ENCODE peak calls at places on chromosomes 12 and 14, in four cellular contexts. C, G, Y and S are unnamed samples.

GRCh38 chr12:91529829-91530228 is 347.2 kb upstream of the DCN start:
- DNase-seq in G (no peak), C (peak; percentile 2), Y (no peak), S (no peak)

GRCh38 chr14:69010632-69011031 is 31.5 kb upstream of the ACTN1 start:
- DNase-seq in Y (no peak), C (no peak), G (no peak), S (no peak)

GRCh38 chr14:29637406-29637805 is 290.2 kb downstream of the PRKD1 start:
- DNase-seq in C (peak; percentile 90), G (no peak), Y (peak; percentile 82), S (no peak)

GRCh38 chr12:107619831-107620230 is 65.8 kb upstream of the PWP1 start:
- DNase-seq in C (no peak), G (no peak), Y (no peak), S (no peak)

GRCh38 chr14:89657014-89657413 is 240.0 kb upstream of the FOXN3 start:
- DNase-seq in C (no peak), Y (no peak), G (no peak), S (no peak)

GRCh38 chr14:68506645-68507405 is 286.0 kb downstream of the ZFP36L1 start:
- DNase-seq in G (no peak), Y (no peak), C (no peak), S (peak; percentile 89)

GRCh38 chr12:1197264-1198018 is 206.4 kb downstream of the ERC1 start:
- DNase-seq in C (no peak), G (no peak), Y (no peak), S (no peak)

GRCh38 chr12:128445728-128446127 is 178.8 kb downstream of the TMEM132C start:
- DNase-seq in G (no peak), Y (no peak), C (no peak), S (no peak)

GRCh38 chr12:3061129-3061857 is 15.9 kb upstream of the TSPAN9 start:
- DNase-seq in C (no peak), G (peak; percentile 37), Y (no peak), S (no peak)

GRCh38 chr12:132475304-132476037 is 14.5 kb upstream of the FBRSL1 start:
- DNase-seq in G (no peak), C (no peak), Y (no peak), S (peak; percentile 63)

GRCh38 chr14:104992501-104992900 is 6.9 kb downstream of the CLBA1 start:
- DNase-seq in G (no peak), C (no peak), Y (no peak), S (no peak)

GRCh38 chr12:47346251-47347019 is 266.7 kb upstream of the AMIGO2 start:
- DNase-seq in Y (no peak), G (no peak), C (no peak), S (no peak)

GRCh38 chr12:89960011-89960507 is 251.4 kb upstream of the ATP2B1 start:
- DNase-seq in C (no peak), G (no peak), Y (no peak), S (peak; percentile 86)

GRCh38 chr12:64673490-64674169 is 63.3 kb downstream of the RASSF3 start:
- DNase-seq in C (peak; percentile 48), Y (no peak), G (no peak), S (no peak)

GRCh38 chr14:76267322-76268012 is 108.5 kb upstream of the ESRRB start:
- DNase-seq in Y (peak; percentile 55), G (no peak), C (peak; percentile 78), S (no peak)

GRCh38 chr14:91873476-91874265 is 6.3 kb upstream of the TC2N start:
- DNase-seq in Y (no peak), G (no peak), C (peak; percentile 45), S (peak; percentile 87)

GRCh38 chr12:53268637-53269562 is 801 bp downstream of the ESPL1 start:
- DNase-seq in G (no peak), Y (no peak), C (no peak), S (no peak)

GRCh38 chr14:33343016-33343415 is 404.3 kb downstream of the NPAS3 start:
- DNase-seq in C (peak; percentile 22), G (no peak), Y (no peak), S (no peak)

GRCh38 chr14:100296106-100296651 is 10.1 kb downstream of the SLC25A29 start:
- DNase-seq in C (no peak), G (no peak), Y (no peak), S (no peak)

GRCh38 chr12:100173111-100173510 is 27.5 kb upstream of the ACTR6 start:
- DNase-seq in G (no peak), Y (no peak), C (no peak), S (no peak)

GRCh38 chr14:73254247-73255004 is 17.1 kb downstream of the PAPLN start:
- DNase-seq in C (no peak), Y (no peak), G (no peak), S (no peak)

GRCh38 chr12:77855548-77855947 is 24.9 kb downstream of the NAV3 start:
- DNase-seq in G (no peak), C (no peak), Y (peak; percentile 43), S (no peak)

GRCh38 chr12:34345801-34346200 is 323.5 kb downstream of the ALG10 start:
- DNase-seq in Y (no peak), G (no peak), C (no peak), S (no peak)

GRCh38 chr12:25552681-25553080 is 402 bp downstream of the LMNTD1 start:
- DNase-seq in C (no peak), G (peak; percentile 79), Y (no peak), S (no peak)

GRCh38 chr12:132390287-132391076 is 61.1 kb upstream of the GALNT9 start:
- DNase-seq in G (no peak), C (no peak), Y (no peak), S (no peak)

DNA sequence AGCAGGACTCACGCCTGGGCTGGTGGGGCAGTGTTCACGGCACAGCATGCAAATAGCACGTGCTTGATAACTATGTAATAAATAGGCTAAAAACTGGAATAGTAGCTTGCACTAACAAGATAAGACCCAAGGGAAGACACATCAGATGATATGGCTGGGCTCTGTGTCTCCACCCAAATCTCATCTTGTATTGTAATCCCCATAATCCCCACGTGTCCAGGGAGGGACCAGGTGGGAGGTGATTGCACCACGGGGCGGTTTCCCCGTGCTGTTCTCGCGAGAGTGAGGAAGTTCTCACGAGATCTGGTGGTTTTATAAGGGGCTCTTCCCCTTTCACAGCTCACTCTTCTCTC is 46.9 kb downstream of the RIMBP2 start:
- DNase-seq in G (no peak), Y (no peak), C (no peak), S (no peak)
- H3K4me3 ChIP-seq in G (no peak overlapping the region), Y (no peak overlapping the region), C (no peak overlapping the region), S (no peak overlapping the region)

GRCh38 chr14:25406818-25407217 is 356.9 kb upstream of the STXBP6 start:
- DNase-seq in G (no peak), Y (no peak), C (peak; percentile 28), S (peak; percentile 11)
- TF ChIP-seq CTCF in G (no peak), Y (peak; percentile 34), C (peak; percentile 33), S (peak; percentile 12)

GRCh38 chr12:121791671-121792496 is 1.6 kb downstream of the RHOF start:
- DNase-seq in G (no peak), Y (no peak), C (no peak), S (peak; percentile 65)
- H3K4me3 ChIP-seq in G (no peak overlapping the region), Y (no peak overlapping the region), C (no peak overlapping the region), S (peak overlapping the region; percentile 93)

DNA sequence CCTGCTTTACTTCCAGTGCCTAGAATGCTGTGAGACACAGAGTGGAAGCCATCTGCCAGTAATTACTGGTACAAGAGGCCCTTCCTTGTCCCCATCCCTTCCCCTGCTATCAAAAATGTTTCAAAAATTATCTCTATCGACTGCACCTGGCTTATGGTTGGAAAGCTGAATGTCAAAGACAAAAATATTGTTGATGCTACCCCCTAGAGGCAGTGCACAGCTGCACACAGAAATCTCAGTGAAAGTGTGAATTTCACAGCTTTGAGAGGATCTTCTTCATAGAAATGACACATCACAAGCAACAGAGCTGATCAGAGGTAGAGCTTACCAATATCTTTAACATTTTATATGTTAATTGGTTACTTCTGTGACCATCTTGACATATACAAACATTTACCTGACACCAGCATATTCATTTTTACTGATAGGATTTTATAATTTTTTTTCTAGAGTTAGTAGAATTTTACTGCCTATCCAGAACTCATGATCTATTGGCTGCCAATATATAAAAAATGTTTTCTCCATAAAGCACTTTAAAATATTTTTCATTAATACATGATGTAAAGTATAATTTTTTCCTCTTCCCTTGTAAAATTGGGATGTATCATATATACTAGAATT is 138.0 kb downstream of the AACS start:
- DNase-seq in Y (no peak), G (no peak), C (no peak), S (no peak)
- TF ChIP-seq CTCF in Y (peak; percentile 31), G (peak; percentile 49), C (peak; percentile 51), S (peak; percentile 58)

DNA sequence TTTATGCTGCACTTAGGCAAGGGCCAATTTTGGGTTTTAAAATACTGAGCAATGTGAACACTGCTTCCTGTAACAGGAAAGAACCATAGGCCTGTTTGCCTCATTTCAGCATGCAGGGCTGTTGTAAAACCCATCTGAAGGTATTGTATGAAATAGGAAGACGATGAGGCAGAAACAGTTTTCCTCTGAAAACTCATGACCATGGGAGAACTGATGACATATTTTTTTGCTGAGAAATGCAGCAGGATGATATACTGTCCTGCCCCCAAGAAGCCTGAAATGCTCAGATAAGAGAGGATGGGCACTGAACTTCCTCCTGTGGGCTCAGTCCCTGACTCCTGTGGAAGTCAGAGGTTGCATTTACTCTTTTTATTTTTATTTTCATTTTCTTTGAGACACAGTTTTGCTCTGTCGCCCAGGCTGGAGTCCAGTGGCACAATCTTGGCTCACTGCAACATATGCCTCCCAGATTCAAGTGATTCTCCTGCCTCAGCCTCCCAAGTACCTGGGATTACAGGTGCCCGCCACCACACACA is 17.4 kb downstream of the PYGL start:
- DNase-seq in C (no peak), G (no peak), Y (no peak), S (no peak)
- H3K4me3 ChIP-seq in C (no peak overlapping the region), G (no peak overlapping the region), Y (no peak overlapping the region), S (no peak overlapping the region)

DNA sequence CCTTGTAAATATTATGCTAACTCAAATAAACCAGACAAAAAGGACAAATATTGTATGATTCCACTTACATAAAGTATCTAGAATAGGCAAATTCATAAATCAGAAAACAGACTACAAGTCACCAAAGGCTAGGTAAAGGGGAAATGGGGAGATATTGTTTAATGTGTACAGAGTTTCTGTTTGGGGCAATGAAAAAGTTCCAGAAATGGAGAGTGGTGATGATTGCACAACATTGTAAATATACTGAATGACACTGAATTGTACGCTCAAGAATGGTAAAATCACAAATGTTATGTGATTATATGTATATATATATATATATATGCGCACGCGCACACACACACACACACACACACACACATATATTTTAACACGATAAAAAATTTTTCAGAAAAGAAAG is 182.5 kb downstream of the SLC2A13 start:
- DNase-seq in C (no peak), Y (no peak), G (no peak), S (no peak)
- TF ChIP-seq CTCF in C (no peak), Y (no peak), G (no peak), S (no peak)

DNA sequence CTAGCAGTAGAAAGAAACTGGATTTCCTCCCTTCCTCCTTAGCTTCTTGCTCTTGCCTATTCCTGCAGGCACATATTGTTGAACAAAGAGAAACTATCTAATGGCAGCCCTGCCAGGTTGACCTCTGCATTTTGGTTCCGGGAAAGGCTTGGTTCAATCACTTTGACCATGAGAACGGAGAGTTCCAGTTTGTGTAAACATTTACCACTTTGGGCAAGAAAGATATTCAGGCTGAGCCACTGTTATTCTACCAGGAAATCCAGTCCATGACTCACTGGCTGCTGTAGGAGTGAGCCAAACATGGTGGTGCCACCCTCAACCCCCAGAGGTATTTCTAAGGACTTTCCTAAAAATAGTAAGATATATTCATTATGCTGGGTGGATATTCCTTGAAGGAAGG is 242.2 kb upstream of the OR4E1 start:
- DNase-seq in C (peak; percentile 20), Y (no peak), G (no peak), S (no peak)
- H3K4me3 ChIP-seq in C (no peak overlapping the region), Y (no peak overlapping the region), G (no peak overlapping the region), S (no peak overlapping the region)